ENCODE peak calls at places on chromosomes 13 and 19, in nine cellular contexts. V is colonic mucosa, X is hepatocyte, T is RWPE2, U is neural progenitor cell, O is A549, Y is uterus, E is fibroblast of lung, J is heart right ventricle. F is an unnamed sample.

GRCh38 chr13:45809810-45810394 is 41.7 kb downstream of the SIAH3 start:
- DNase-seq in J (no peak), E (no peak), Y (no peak), T (no peak), O (no peak), V (no peak), U (no peak), X (no peak), F (no peak)

GRCh38 chr13:91078093-91078679 is 269.3 kb upstream of the MIR17HG start:
- DNase-seq in E (peak; percentile 4), Y (no peak), O (peak; percentile 1), X (peak; percentile 20), T (no peak), U (peak; percentile 16), V (no peak), J (no peak), F (no peak)

GRCh38 chr19:343451-343931 is 1.1 kb downstream of the MIER2 start:
- DNase-seq in U (no peak), E (peak; percentile 12), Y (no peak), X (no peak), V (no peak), O (no peak), J (no peak), T (no peak), F (peak; percentile 39)

GRCh38 chr13:103184413-103184812 is 118.2 kb upstream of the SLC10A2 start:
- DNase-seq in U (no peak), E (no peak), Y (no peak), T (no peak), O (no peak), V (no peak), J (no peak), X (no peak), F (no peak)

GRCh38 chr19:40585677-40586422 is 9.2 kb downstream of the SHKBP1 start:
- DNase-seq in J (no peak), O (peak; percentile 69), T (no peak), Y (no peak), E (peak; percentile 70), X (no peak), V (no peak), U (no peak), F (no peak)

GRCh38 chr19:15374105-15374651 is 5.4 kb downstream of the AKAP8 start:
- DNase-seq in O (no peak), T (no peak), U (no peak), Y (no peak), X (no peak), V (no peak), E (no peak), J (no peak), F (no peak)

GRCh38 chr19:13920940-13921744 is 15.1 kb downstream of the CC2D1A start:
- DNase-seq in T (no peak), E (peak; percentile 57), J (no peak), O (peak; percentile 28), U (peak; percentile 50), Y (no peak), V (no peak), X (no peak), F (peak; percentile 18)

GRCh38 chr19:49677901-49678674 is 1.0 kb downstream of the PRMT1 start:
- DNase-seq in E (peak; percentile 40), Y (peak; percentile 75), X (peak; percentile 88), O (peak; percentile 91), U (peak; percentile 95), J (peak; percentile 72), T (peak; percentile 50), V (peak; percentile 86), F (no peak)

GRCh38 chr19:33290082-33290815 is 12.1 kb downstream of the CEBPA start:
- DNase-seq in E (no peak), X (no peak), J (no peak), O (no peak), V (peak; percentile 61), Y (no peak), T (no peak), U (no peak), F (no peak)

GRCh38 chr19:33290956-33291622 is 11.2 kb downstream of the CEBPA start:
- DNase-seq in V (peak; percentile 86), O (peak; percentile 87), J (no peak), T (peak; percentile 68), U (no peak), Y (no peak), E (no peak), X (peak; percentile 83), F (peak; percentile 39)

GRCh38 chr19:33288666-33289065 is 13.7 kb downstream of the CEBPA start:
- DNase-seq in V (no peak), T (no peak), U (no peak), J (no peak), X (no peak), O (no peak), E (no peak), Y (no peak), F (no peak)

GRCh38 chr19:33287438-33287837 is 14.9 kb downstream of the CEBPA start:
- DNase-seq in X (no peak), U (no peak), O (no peak), J (no peak), E (no peak), Y (no peak), V (no peak), T (no peak), F (no peak)

DNA sequence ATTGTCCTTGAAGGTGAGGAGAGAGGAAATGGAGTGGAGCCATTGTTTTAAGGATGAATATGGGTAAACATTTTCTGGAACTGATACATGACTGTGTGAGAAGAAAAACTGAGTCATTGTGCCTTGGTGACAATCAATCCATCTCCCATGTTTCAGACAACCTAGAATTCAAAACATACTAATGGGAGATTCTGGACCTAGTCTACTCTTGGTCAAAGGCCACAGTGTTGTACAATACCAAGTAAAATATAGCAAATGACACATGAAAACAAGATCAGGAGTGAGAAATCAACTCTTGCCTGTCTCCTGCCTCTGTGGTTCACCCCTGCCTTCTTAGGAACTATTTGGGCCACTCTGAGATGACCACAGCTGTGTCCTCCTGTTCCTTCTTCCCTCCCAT is 13.1 kb downstream of the CEBPA start:
- DNase-seq in U (no peak), V (no peak), T (no peak), O (no peak), X (no peak), J (no peak), Y (no peak), E (no peak), F (no peak)
- H3K4me1 ChIP-seq in U (peaks cover 17% of the 10 kb centered on the region), V (peaks cover 36% of the 10 kb centered on the region), T (peaks cover 32% of the 10 kb centered on the region), O (peaks cover 42% of the 10 kb centered on the region), X (peaks cover 55% of the 10 kb centered on the region), J (no peaks in the 10 kb centered on the region), Y (no peaks in the 10 kb centered on the region), E (peaks cover 2% of the 10 kb centered on the region), F (peaks cover 24% of the 10 kb centered on the region)

GRCh38 chr13:110215606-110216005 is 91.4 kb downstream of the COL4A1 start:
- DNase-seq in J (no peak), U (no peak), Y (no peak), O (no peak), X (no peak), E (no peak), T (no peak), V (no peak), F (no peak)

GRCh38 chr13:110214637-110215036 is 92.3 kb downstream of the COL4A1 start:
- DNase-seq in V (no peak), O (no peak), U (no peak), J (no peak), E (no peak), Y (no peak), X (peak; percentile 32), T (no peak), F (no peak)

GRCh38 chr13:110217811-110218210 is 89.1 kb downstream of the COL4A1 start:
- DNase-seq in V (no peak), X (no peak), Y (no peak), U (no peak), O (no peak), E (no peak), T (no peak), J (no peak), F (no peak)

GRCh38 chr13:110216006-110216402 is 91.0 kb downstream of the COL4A1 start:
- DNase-seq in E (no peak), V (no peak), J (no peak), X (no peak), U (no peak), Y (no peak), T (no peak), O (no peak), F (no peak)

DNA sequence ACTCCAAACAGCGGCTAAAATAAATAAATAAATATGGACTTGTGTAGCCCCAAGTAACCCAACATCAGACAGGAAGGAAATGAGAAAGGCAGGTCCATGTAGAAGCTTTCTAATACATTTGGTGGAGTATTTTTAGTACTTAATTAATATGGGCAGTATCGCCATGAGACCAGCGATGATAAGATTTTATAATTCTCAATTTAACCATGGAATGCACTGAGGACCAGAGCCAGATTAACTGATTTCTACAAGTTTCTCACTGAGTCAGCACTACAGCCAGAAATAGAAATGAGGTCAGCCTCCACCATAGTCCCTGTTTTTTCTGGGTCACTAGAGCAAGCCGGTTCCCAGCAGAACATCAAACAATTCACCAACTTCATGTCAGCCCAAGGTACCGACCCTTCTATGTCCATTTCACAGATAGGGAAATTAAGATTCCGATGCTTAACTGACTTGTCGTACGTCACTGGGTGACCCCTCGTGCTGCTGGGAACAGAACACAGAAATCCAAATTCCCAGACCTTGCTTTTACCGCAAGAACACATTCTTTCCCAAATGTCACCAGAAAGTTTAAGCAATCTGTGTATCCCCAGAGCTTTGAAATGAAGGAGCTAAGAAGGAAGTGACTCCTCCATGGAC is 90.4 kb downstream of the COL4A1 start:
- DNase-seq in Y (peak; percentile 45), V (no peak), J (no peak), T (no peak), U (no peak), X (no peak), O (no peak), E (peak; percentile 88), F (no peak)
- H3K27ac ChIP-seq in Y (peak overlapping the region; percentile 62), V (no peak overlapping the region), J (peak overlapping the region; percentile 28), T (no peak overlapping the region), U (no peak overlapping the region), X (peak overlapping the region; percentile 73), O (no peak overlapping the region), E (peak overlapping the region; percentile 76), F (no peak overlapping the region)

GRCh38 chr13:32203736-32204135 is 111.4 kb downstream of the ZAR1L start:
- DNase-seq in X (no peak), O (no peak), V (no peak), T (no peak), E (no peak), Y (no peak), J (no peak), U (no peak), F (no peak)

GRCh38 chr13:32199168-32199567 is 116.0 kb downstream of the ZAR1L start:
- DNase-seq in E (no peak), V (no peak), J (no peak), Y (no peak), U (no peak), T (no peak), O (no peak), X (no peak), F (no peak)

GRCh38 chr13:32202268-32202667 is 112.9 kb downstream of the ZAR1L start:
- DNase-seq in E (no peak), X (no peak), Y (no peak), U (no peak), T (no peak), O (no peak), J (no peak), V (no peak), F (no peak)

GRCh38 chr13:32200741-32201140 is 114.4 kb downstream of the ZAR1L start:
- DNase-seq in Y (no peak), T (no peak), J (no peak), X (no peak), V (no peak), U (no peak), O (no peak), E (peak; percentile 15), F (no peak)

GRCh38 chr13:32201809-32202208 is 113.4 kb downstream of the ZAR1L start:
- DNase-seq in V (no peak), X (no peak), T (no peak), J (no peak), E (no peak), O (no peak), U (no peak), Y (no peak), F (no peak)
- H3K4me1 ChIP-seq in V (no peaks in the 10 kb centered on the region), X (peaks cover 5% of the 10 kb centered on the region), T (no peaks in the 10 kb centered on the region), J (peaks cover 53% of the 10 kb centered on the region), E (no peaks in the 10 kb centered on the region), O (no peaks in the 10 kb centered on the region), U (peaks cover 10% of the 10 kb centered on the region), Y (no peaks in the 10 kb centered on the region), F (no peaks in the 10 kb centered on the region)

GRCh38 chr13:30648522-30649012 is 30.8 kb downstream of the USPL1 start:
- DNase-seq in U (no peak), X (no peak), J (no peak), V (no peak), E (no peak), Y (no peak), O (no peak), T (no peak), F (no peak)

GRCh38 chr13:30647824-30648521 is 30.3 kb downstream of the USPL1 start:
- DNase-seq in E (no peak), V (no peak), Y (no peak), U (no peak), X (no peak), T (no peak), O (no peak), J (no peak), F (no peak)

GRCh38 chr13:30654430-30654829 is 36.7 kb downstream of the USPL1 start:
- DNase-seq in J (no peak), X (no peak), O (no peak), Y (no peak), T (no peak), U (no peak), E (no peak), V (no peak), F (no peak)

GRCh38 chr13:30656178-30656577 is 38.5 kb downstream of the USPL1 start:
- DNase-seq in U (no peak), J (no peak), Y (no peak), T (no peak), V (no peak), X (no peak), E (no peak), O (no peak), F (no peak)

GRCh38 chr13:30652746-30653145 is 35.0 kb downstream of the USPL1 start:
- DNase-seq in J (no peak), Y (no peak), X (no peak), O (no peak), U (no peak), V (no peak), T (no peak), E (peak; percentile 8), F (no peak)
- H3K27ac ChIP-seq in J (no peak overlapping the region), Y (no peak overlapping the region), X (no peak overlapping the region), O (no peak overlapping the region), U (no peak overlapping the region), V (no peak overlapping the region), T (no peak overlapping the region), E (no peak overlapping the region), F (no peak overlapping the region)

F was measured in foreskin keratinocyte.